ENCODE peak calls at places on chromosomes 7 and 10, in five cellular contexts. S is fibroblast of lung, Q is GM23338, Y is endothelial cell of umbilical vein, L is PC-9. O is an unnamed sample. For H4K20me1, the result is how much of the 10 kb centered on the place peaks cover.

GRCh38 chr10:119812684-119813083 is 60.0 kb downstream of the MCMBP start:
- DNase-seq in Y (peak), Q (no peak), L (no peak), S (no peak), O (no peak)

GRCh38 chr10:102451105-102451969 is at the start of gene C10orf95:
- DNase-seq in S (no peak), Q (peak), L (peak), Y (no peak), O (peak)

GRCh38 chr7:4706384-4707032 is 24.4 kb downstream of the FOXK1 start:
- DNase-seq in Q (peak), S (no peak), Y (peak), L (no peak), O (no peak)

GRCh38 chr10:4016214-4016740 is 231.3 kb upstream of the KLF6 start:
- DNase-seq in S (no peak), L (no peak), Q (no peak), Y (no peak), O (no peak)

GRCh38 chr7:22640269-22640668 is 86.7 kb upstream of the IL6 start:
- DNase-seq in L (no peak), S (no peak), Y (no peak), Q (no peak), O (no peak)

GRCh38 chr7:104327963-104328307 is 468 bp upstream of the LHFPL3 start:
- DNase-seq in S (no peak), Y (no peak), Q (peak), L (no peak), O (peak)

GRCh38 chr10:126397640-126398382 is 9.5 kb upstream of the ADAM12 start:
- DNase-seq in L (peak), Y (no peak), S (peak), Q (peak), O (no peak)

GRCh38 chr7:153388611-153389010 is 629.1 kb downstream of the ACTR3B start:
- DNase-seq in Y (no peak), S (no peak), Q (no peak), L (no peak), O (no peak)

GRCh38 chr7:2923886-2924574 is 79.9 kb upstream of the GNA12 start:
- DNase-seq in L (peak), Y (no peak), S (no peak), Q (no peak), O (no peak)

GRCh38 chr7:64890761-64891666 is 12.1 kb upstream of the ZNF273 start:
- DNase-seq in L (no peak), Q (no peak), Y (no peak), S (no peak), O (no peak)

GRCh38 chr10:71527135-71527534 is 130.4 kb downstream of the CDH23 start:
- DNase-seq in Y (no peak), L (no peak), Q (no peak), S (no peak), O (no peak)

GRCh38 chr7:54967384-54967783 is 51.4 kb upstream of the EGFR start:
- DNase-seq in Y (no peak), L (peak), Q (peak), S (no peak), O (peak)

GRCh38 chr7:113421696-113422330 is 303.5 kb upstream of the SMIM30 start:
- DNase-seq in S (peak), Q (peak), Y (peak), L (peak), O (peak)

GRCh38 chr7:117623606-117624005 is 143.8 kb downstream of the CFTR start:
- DNase-seq in Q (no peak), L (no peak), S (no peak), Y (no peak), O (no peak)

GRCh38 chr7:20651960-20652544 is 36.6 kb downstream of the ABCB5 start:
- DNase-seq in Y (peak), S (peak), Q (no peak), L (no peak), O (peak)

GRCh38 chr7:158812684-158813083 is 16.6 kb downstream of the ESYT2 start:
- DNase-seq in S (no peak), Q (no peak), Y (no peak), L (no peak), O (no peak)

GRCh38 chr7:815284-816216 is 16.7 kb upstream of the SUN1 start:
- DNase-seq in L (peak), Q (peak), S (no peak), Y (peak), O (peak)

GRCh38 chr10:126021833-126022500 is 125.6 kb downstream of the FANK1 start:
- DNase-seq in L (no peak), Q (no peak), S (no peak), Y (no peak), O (no peak)

GRCh38 chr7:106064836-106065559 is 47.1 kb downstream of the SYPL1 start:
- DNase-seq in L (peak), Q (no peak), Y (peak), S (peak), O (peak)

GRCh38 chr7:28142650-28143049 is 37.9 kb downstream of the JAZF1 start:
- DNase-seq in L (no peak), Y (no peak), Q (no peak), S (no peak), O (no peak)

GRCh38 chr7:4093492-4093891 is 588.6 kb upstream of the FOXK1 start:
- DNase-seq in Y (no peak), Q (no peak), L (no peak), S (no peak), O (no peak)

GRCh38 chr7:155728116-155728515 is 83.7 kb downstream of the RBM33 start:
- DNase-seq in Y (no peak), S (no peak), Q (no peak), L (no peak), O (no peak)
- H4K20me1 ChIP-seq in Y (under half), S (under half), Q (under half), L (under half), O (under half)

GRCh38 chr10:93288679-93289634 is 193.2 kb downstream of the MYOF start:
- DNase-seq in L (peak), S (peak), Y (peak), Q (peak), O (peak)
- H3K27ac ChIP-seq in L (peak), S (no peak), Y (peak), Q (peak), O (peak)

GRCh38 chr7:143299840-143300239 is 11.7 kb downstream of the CASP2 start:
- DNase-seq in Y (peak), S (no peak), Q (peak), L (peak), O (peak)

GRCh38 chr7:143295870-143296269 is 7.7 kb downstream of the CASP2 start:
- DNase-seq in L (no peak), S (peak), Q (no peak), Y (peak), O (no peak)

GRCh38 chr7:143292873-143293272 is 4.7 kb downstream of the CASP2 start:
- DNase-seq in L (no peak), Q (no peak), S (no peak), Y (no peak), O (no peak)

GRCh38 chr7:143299346-143299745 is 11.2 kb downstream of the CASP2 start:
- DNase-seq in S (peak), Q (no peak), L (no peak), Y (no peak), O (no peak)

GRCh38 chr7:143296686-143297085 is 8.5 kb downstream of the CASP2 start:
- DNase-seq in L (no peak), S (no peak), Y (peak), Q (no peak), O (no peak)
- TF ChIP-seq EZH2 in L (no peak), S (no peak), Y (no peak), Q (no peak), O (no peak)

GRCh38 chr10:565146-565545 is 124.3 kb downstream of the DIP2C start:
- DNase-seq in S (no peak), Y (no peak), L (no peak), Q (no peak), O (no peak)

GRCh38 chr10:562142-562541 is 127.3 kb downstream of the DIP2C start:
- DNase-seq in L (no peak), Y (no peak), Q (no peak), S (no peak), O (no peak)

GRCh38 chr10:565676-566075 is 123.8 kb downstream of the DIP2C start:
- DNase-seq in S (no peak), Y (no peak), L (no peak), Q (no peak), O (no peak)

GRCh38 chr10:561721-562120 is 127.7 kb downstream of the DIP2C start:
- DNase-seq in S (no peak), L (no peak), Q (no peak), Y (no peak), O (no peak)

DNA sequence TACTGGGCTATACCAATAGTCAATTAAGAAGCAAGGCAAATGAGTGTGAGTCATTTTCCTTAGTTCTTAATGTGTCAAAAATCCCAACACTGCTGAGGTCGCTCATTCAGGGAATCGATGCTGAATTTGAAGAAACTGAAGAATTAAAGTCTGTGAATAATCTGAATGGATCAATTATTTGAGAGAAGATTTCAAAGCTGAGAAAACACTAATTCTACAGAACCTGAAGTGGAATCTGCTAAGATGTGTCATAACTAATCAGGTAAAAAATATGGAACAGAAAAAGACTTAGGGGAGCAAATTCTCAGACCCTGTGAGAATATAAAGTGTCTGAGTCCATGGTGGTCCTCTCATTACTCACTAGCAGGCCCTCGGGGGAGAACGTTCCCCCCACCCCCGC is 125.6 kb downstream of the DIP2C start:
- DNase-seq in Q (no peak), Y (no peak), S (no peak), L (no peak), O (no peak)
- H4K20me1 ChIP-seq in Q (under half), Y (under half), S (under half), L (under half), O (under half)

DNA sequence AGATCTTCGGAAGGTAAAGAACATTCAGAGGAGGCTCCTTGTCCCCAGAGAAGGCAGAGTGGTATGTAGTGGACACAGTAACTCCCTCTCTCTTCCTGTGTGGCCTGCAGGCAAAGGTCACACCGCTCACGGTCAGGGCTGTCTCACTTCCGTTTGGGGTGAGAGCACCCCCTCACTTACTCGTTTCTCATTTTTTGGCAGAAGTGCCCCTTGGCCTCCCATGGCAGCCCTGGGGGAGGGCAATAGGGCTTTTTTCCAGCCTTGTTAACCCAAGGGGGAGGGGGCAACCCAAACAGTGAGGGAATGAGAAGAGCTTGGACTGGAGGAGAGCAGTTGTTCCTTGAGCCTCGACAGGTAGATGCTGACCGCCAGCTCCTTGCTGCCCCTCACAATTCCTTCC is 31.8 kb upstream of the SRGN start:
- DNase-seq in Q (no peak), S (no peak), L (no peak), Y (no peak), O (no peak)
- H3K27ac ChIP-seq in Q (no peak), S (no peak), L (no peak), Y (no peak), O (no peak)

GRCh38 chr7:24756989-24757798 is at the start of gene GSDME:
- DNase-seq in Q (peak), S (peak), Y (peak), L (peak), O (peak)
- TF ChIP-seq EZH2 in Q (no peak), S (no peak), Y (no peak), L (no peak), O (no peak)

GRCh38 chr7:142856565-142857245 is 1.8 kb downstream of the EPHB6 start:
- DNase-seq in L (no peak), Y (no peak), Q (no peak), S (no peak), O (no peak)
- H4K20me1 ChIP-seq in L (under half), Y (under half), Q (under half), S (under half), O (under half)